ENCODE peak calls at places on chromosomes 11 and 22, in seven cellular contexts. A is fibroblast of pulmonary artery; J is left lung; X is CD8-positive, alpha-beta T cell; R is astrocyte of the spinal cord; N is OCI-LY7; O is stomach. L is an unnamed sample.

GRCh38 chr22:36948273-36949055 is 35.0 kb downstream of the CSF2RB start:
- DNase-seq in X (no peak), N (no peak), R (no peak), O (no peak), J (no peak), A (peak), L (no peak)

GRCh38 chr22:49749885-49750510 is 77.7 kb downstream of the BRD1 start:
- DNase-seq in R (no peak), N (no peak), A (no peak), O (no peak), X (no peak), J (no peak), L (no peak)

GRCh38 chr11:45095691-45096010 is 50.8 kb upstream of the PRDM11 start:
- DNase-seq in R (no peak), O (no peak), J (no peak), X (no peak), A (no peak), N (no peak), L (no peak)

GRCh38 chr11:15591112-15591537 is 476.4 kb downstream of the INSC start:
- DNase-seq in N (no peak), X (no peak), O (no peak), J (no peak), R (no peak), A (no peak), L (no peak)

GRCh38 chr22:32852346-32853251 is 51.1 kb downstream of the TIMP3 start:
- DNase-seq in N (no peak), O (no peak), R (peak), J (no peak), X (no peak), A (peak), L (no peak)

GRCh38 chr11:5383576-5383975 is at the start of gene OR51M1:
- DNase-seq in X (no peak), N (no peak), A (no peak), R (no peak), O (no peak), J (no peak), L (no peak)

GRCh38 chr11:134063991-134064747 is 4.7 kb upstream of the JAM3 start:
- DNase-seq in N (no peak), R (no peak), A (no peak), J (no peak), O (no peak), X (no peak), L (peak)

GRCh38 chr11:85752890-85753581 is 57.9 kb downstream of the SYTL2 start:
- DNase-seq in J (no peak), N (no peak), X (peak), O (peak), R (no peak), A (no peak), L (no peak)

GRCh38 chr11:70378506-70379134 is 19.7 kb upstream of the CTTN start:
- DNase-seq in R (no peak), X (no peak), O (no peak), J (no peak), N (no peak), A (no peak), L (no peak)

GRCh38 chr11:103798029-103798428 is 238.4 kb upstream of the DDI1 start:
- DNase-seq in R (peak), O (no peak), N (no peak), X (no peak), A (peak), J (no peak), L (no peak)

GRCh38 chr11:61129608-61130523 is 27.6 kb downstream of the CD5 start:
- DNase-seq in A (peak), J (peak), O (peak), N (peak), X (peak), R (peak), L (peak)

GRCh38 chr11:134581121-134581626 is 169.1 kb upstream of the B3GAT1 start:
- DNase-seq in N (no peak), O (no peak), J (no peak), X (no peak), A (no peak), R (no peak), L (peak)

GRCh38 chr22:20267441-20268288 is 453 bp downstream of the RTN4R start:
- DNase-seq in J (no peak), X (no peak), R (no peak), A (no peak), N (no peak), O (peak), L (peak)

GRCh38 chr11:102390667-102391449 is 43.8 kb downstream of the BIRC2 start:
- DNase-seq in R (peak), J (peak), A (peak), N (peak), O (peak), X (peak), L (peak)

GRCh38 chr11:45017329-45017728 is 66.6 kb upstream of the TP53I11 start:
- DNase-seq in X (no peak), J (no peak), R (no peak), A (no peak), O (no peak), N (no peak), L (no peak)

GRCh38 chr11:13329670-13330401 is 52.2 kb downstream of the BMAL1 start:
- DNase-seq in A (no peak), X (no peak), R (no peak), J (no peak), N (no peak), O (peak), L (no peak)

GRCh38 chr11:47269829-47270305 is at the start of gene MADD:
- DNase-seq in J (peak), R (peak), X (peak), N (peak), A (peak), O (peak), L (peak)

GRCh38 chr11:78791254-78791653 is 216.6 kb upstream of the NARS2 start:
- DNase-seq in X (no peak), J (no peak), N (no peak), R (no peak), O (no peak), A (no peak), L (no peak)

GRCh38 chr22:38170469-38170868 is 11.2 kb downstream of the PLA2G6 start:
- DNase-seq in R (no peak), N (no peak), A (no peak), O (no peak), X (no peak), J (no peak), L (no peak)

GRCh38 chr22:38941488-38941987 is 15.9 kb upstream of the APOBEC3A start:
- DNase-seq in X (no peak), A (no peak), N (no peak), R (no peak), O (peak), J (peak), L (peak)

GRCh38 chr11:12900496-12900895 is 108.6 kb upstream of the RASSF10 start:
- DNase-seq in O (no peak), X (no peak), A (peak), J (no peak), R (peak), N (no peak), L (no peak)

GRCh38 chr11:123800041-123800440 is 6.1 kb downstream of the OR6M1 start:
- DNase-seq in X (no peak), J (no peak), R (no peak), O (no peak), N (no peak), A (peak), L (no peak)

GRCh38 chr22:32864041-32864440 is 62.5 kb downstream of the TIMP3 start:
- DNase-seq in R (no peak), O (no peak), A (no peak), J (no peak), N (no peak), X (no peak), L (no peak)

GRCh38 chr22:19959043-19959586 is 17.5 kb upstream of the TXNRD2 start:
- DNase-seq in X (no peak), R (peak), O (peak), A (peak), J (peak), N (no peak), L (no peak)

GRCh38 chr22:21984793-21985192 is 2.2 kb upstream of the TOP3B start:
- DNase-seq in R (no peak), X (no peak), N (peak), A (peak), J (no peak), O (no peak), L (no peak)

GRCh38 chr11:134481135-134481534 is 69.1 kb upstream of the B3GAT1 start:
- DNase-seq in J (no peak), X (no peak), N (no peak), O (no peak), R (no peak), A (no peak), L (no peak)

GRCh38 chr11:117199061-117199915 is at the start of gene TAGLN:
- DNase-seq in N (no peak), X (no peak), A (peak), R (peak), J (peak), O (peak), L (peak)

GRCh38 chr11:102172127-102172848 is 62.0 kb downstream of the YAP1 start:
- DNase-seq in X (no peak), O (no peak), J (no peak), N (no peak), A (peak), R (peak), L (no peak)

GRCh38 chr11:134734446-134734845 is 322.4 kb upstream of the B3GAT1 start:
- DNase-seq in N (no peak), A (no peak), O (no peak), J (no peak), R (no peak), X (no peak), L (no peak)

GRCh38 chr11:12741671-12742216 is 67.5 kb downstream of the TEAD1 start:
- DNase-seq in R (no peak), N (no peak), X (no peak), O (no peak), A (no peak), J (no peak), L (no peak)

GRCh38 chr11:61828629-61829407 is 718 bp downstream of the FADS2 start:
- DNase-seq in R (peak), A (peak), O (no peak), X (no peak), J (peak), N (no peak), L (peak)

GRCh38 chr11:126573325-126574076 is 218.0 kb downstream of the ST3GAL4 start:
- DNase-seq in R (no peak), X (no peak), O (no peak), N (no peak), A (no peak), J (no peak), L (no peak)

GRCh38 chr11:127035812-127036211 is 35.2 kb upstream of the KIRREL3 start:
- DNase-seq in O (no peak), J (no peak), X (no peak), A (no peak), R (no peak), N (no peak), L (no peak)

GRCh38 chr11:58135171-58135570 is 9.8 kb upstream of the OR9I1 start:
- DNase-seq in A (no peak), O (no peak), N (no peak), X (no peak), J (no peak), R (no peak), L (no peak)

GRCh38 chr22:50269573-50270301 is 443 bp downstream of the MAPK11 start:
- DNase-seq in J (no peak), N (peak), O (no peak), A (peak), R (peak), X (no peak), L (peak)

GRCh38 chr11:128513915-128514681 is 73.3 kb downstream of the ETS1 start:
- DNase-seq in O (no peak), R (no peak), A (no peak), X (no peak), J (no peak), N (no peak), L (no peak)

GRCh38 chr22:39142088-39142667 is 10.3 kb downstream of the CBX7 start:
- DNase-seq in J (no peak), A (no peak), X (no peak), R (no peak), N (no peak), O (no peak), L (peak)

GRCh38 chr11:25970726-25971508 is 361.0 kb upstream of the ANO3 start:
- DNase-seq in X (no peak), A (no peak), O (no peak), J (no peak), N (peak), R (no peak), L (no peak)
- TF ChIP-seq CTCF in X (no peak), A (peak), O (no peak), J (no peak), N (peak), R (peak), L (peak)

GRCh38 chr11:94325681-94326080 is 21.3 kb downstream of the IZUMO1R start:
- DNase-seq in O (peak), A (peak), J (no peak), R (no peak), X (peak), N (peak), L (peak)
- TF ChIP-seq CTCF in O (no peak), A (peak), J (peak), R (peak), X (no peak), N (peak), L (peak)

GRCh38 chr11:107017433-107018227 is 646 bp downstream of the GUCY1A2 start:
- DNase-seq in X (no peak), A (peak), O (no peak), R (peak), N (no peak), J (peak), L (peak)
- TF ChIP-seq CTCF in X (no peak), A (peak), O (no peak), R (peak), N (peak), J (peak), L (peak)

DNA sequence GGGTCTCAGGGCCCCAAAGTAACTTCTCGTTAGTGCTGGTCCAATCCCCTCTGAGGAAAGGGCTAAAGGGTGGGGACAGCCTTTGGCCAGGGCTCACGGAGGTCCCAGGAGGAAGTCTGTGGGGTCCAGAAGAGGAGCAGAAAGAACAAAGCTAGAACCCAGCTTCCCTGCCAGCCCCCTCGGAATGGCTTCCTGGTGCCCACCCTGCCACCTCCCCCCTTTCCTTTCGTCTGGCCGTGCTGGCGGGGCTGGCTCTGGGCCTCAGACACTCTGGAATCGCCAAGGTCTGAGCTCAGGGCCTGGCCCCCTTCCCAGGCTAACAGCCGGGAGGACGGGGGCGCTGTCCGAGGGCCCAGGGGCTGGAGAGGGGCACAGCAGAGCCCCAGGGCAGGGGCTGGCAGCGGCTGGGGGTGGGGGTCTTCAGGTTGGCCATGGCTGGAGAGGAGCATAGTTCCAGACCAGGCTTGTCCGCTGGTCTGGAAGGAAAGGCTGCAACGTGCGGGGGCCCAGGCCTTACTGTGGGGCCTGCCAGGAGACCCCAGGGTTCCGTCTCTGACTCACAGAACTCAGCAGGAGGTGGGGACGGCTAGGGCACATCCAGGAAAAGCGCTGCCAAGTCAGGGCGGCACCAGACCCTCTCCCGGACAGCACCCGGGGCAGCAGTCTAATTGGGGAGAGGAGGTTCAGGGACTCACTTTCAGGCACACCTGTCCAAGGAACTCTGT is 788 bp upstream of the LTBP3 start:
- DNase-seq in X (no peak), N (no peak), R (peak), A (peak), O (peak), J (no peak), L (no peak)
- TF ChIP-seq CTCF in X (no peak), N (no peak), R (peak), A (no peak), O (no peak), J (no peak), L (no peak)

DNA sequence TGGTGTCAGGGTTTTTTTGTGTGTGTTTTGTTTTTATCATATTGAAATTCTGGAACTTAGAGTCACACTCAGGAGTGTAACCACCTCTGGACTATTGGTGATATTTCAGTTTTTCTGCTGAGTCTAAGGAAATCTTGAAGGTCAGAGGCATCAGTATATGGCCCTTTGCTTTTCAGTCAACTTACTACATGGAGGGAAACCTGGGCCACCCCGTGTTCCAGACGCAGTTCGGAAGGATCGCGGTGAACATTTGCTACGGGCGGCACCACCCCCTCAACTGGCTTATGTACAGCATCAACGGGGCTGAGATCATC is 19.9 kb downstream of the UPB1 start:
- DNase-seq in O (no peak), N (no peak), A (no peak), R (no peak), J (no peak), X (no peak), L (no peak)
- TF ChIP-seq CTCF in O (no peak), N (no peak), A (no peak), R (no peak), J (no peak), X (no peak), L (no peak)

L was measured in GM13976.